ENCODE peak calls at places on chromosomes 1 and 21, in nine cellular contexts. Q is NB4; N is GDM1; S is body of pancreas; W is NCI-H1694 treated with DMSO at 0.1 percent for 48 hours; F is activated naive CD4-positive, alpha-beta T cell treated with anti-CD3 and anti-CD28 coated beads, Interleukin-2, amount 50 U/mL, for 16 hours; R is naive thymus-derived CD4-positive, alpha-beta T cell; M is DND-41; P is iPS DF 6.9. J is an unnamed sample.

GRCh38 chr1:71918630-71919029 is 363.7 kb downstream of the NEGR1 start:
- DNase-seq in Q (no peak), N (no peak), S (no peak), W (no peak), F (no peak), R (no peak), M (no peak), P (no peak), J (no peak)

GRCh38 chr1:21089711-21090110 is 87.0 kb downstream of the EIF4G3 start:
- DNase-seq in Q (no peak), N (no peak), S (no peak), W (no peak), F (no peak), R (no peak), M (no peak), P (no peak), J (no peak)

GRCh38 chr1:118982816-118983557 is 5.2 kb downstream of the TBX15 start:
- DNase-seq in Q (no peak), N (no peak), S (no peak), W (no peak), F (no peak), R (no peak), M (no peak), P (no peak), J (no peak)

GRCh38 chr21:8991088-8991907 is 1530.1 kb upstream of the TPTE start:
- DNase-seq in Q (no peak), N (no peak), S (no peak), W (peak; percentile 86), F (no peak), R (no peak), M (no peak), P (peak; percentile 92), J (peak; percentile 79)

GRCh38 chr1:203076031-203076511 is 9.7 kb downstream of the MYOG start:
- DNase-seq in Q (no peak), N (no peak), S (no peak), W (no peak), F (no peak), R (no peak), M (no peak), P (no peak), J (no peak)

GRCh38 chr1:160855181-160855981 is 7.3 kb downstream of the CD244 start:
- DNase-seq in Q (peak; percentile 64), N (peak; percentile 47), S (no peak), W (no peak), F (no peak), R (no peak), M (peak; percentile 69), P (no peak), J (no peak)

GRCh38 chr21:35394634-35395369 is 345.7 kb upstream of the RUNX1 start:
- DNase-seq in Q (peak; percentile 76), N (no peak), S (no peak), W (no peak), F (no peak), R (no peak), M (no peak), P (no peak), J (no peak)

GRCh38 chr1:192756314-192756713 is 52.5 kb upstream of the RGS2 start:
- DNase-seq in Q (peak; percentile 14), N (no peak), S (no peak), W (no peak), F (no peak), R (no peak), M (no peak), P (no peak), J (no peak)

GRCh38 chr21:36150192-36150711 is 6.4 kb upstream of the DOP1B start:
- DNase-seq in Q (peak; percentile 94), N (peak; percentile 80), S (no peak), W (peak; percentile 21), F (no peak), R (no peak), M (peak; percentile 45), P (no peak), J (peak; percentile 83)

GRCh38 chr1:241590734-241591133 is 49.4 kb downstream of the CHML start:
- DNase-seq in Q (no peak), N (no peak), S (no peak), W (no peak), F (no peak), R (no peak), M (no peak), P (no peak), J (no peak)

GRCh38 chr1:212260557-212261342 is 24.5 kb upstream of the PPP2R5A start:
- DNase-seq in Q (no peak), N (no peak), S (peak; percentile 22), W (no peak), F (no peak), R (no peak), M (no peak), P (no peak), J (no peak)

GRCh38 chr1:159937014-159937750 is 8.2 kb downstream of the IGSF9 start:
- DNase-seq in Q (peak; percentile 67), N (peak; percentile 69), S (no peak), W (no peak), F (no peak), R (no peak), M (no peak), P (no peak), J (no peak)

GRCh38 chr1:44079566-44079965 is 39.1 kb upstream of the KLF17 start:
- DNase-seq in Q (no peak), N (no peak), S (no peak), W (no peak), F (no peak), R (no peak), M (no peak), P (no peak), J (no peak)

GRCh38 chr1:1212780-1213152 is 1.2 kb downstream of the TNFRSF4 start:
- DNase-seq in Q (peak; percentile 90), N (no peak), S (no peak), W (no peak), F (peak; percentile 32), R (no peak), M (peak; percentile 52), P (no peak), J (no peak)

J was measured in posterior vena cava.